ENCODE peak calls at places on chromosomes 12 and 14, in ten cellular contexts. F is right lobe of liver, U is heart left ventricle, N is uterus, P is sigmoid colon, V is IMR-90, T is Peyer's patch, J is vagina, C is spleen, O is esophagus muscularis mucosa. D is an unnamed sample.

GRCh38 chr14:56738020-56738419 is 72.3 kb downstream of the OTX2 start:
- DNase-seq in T (no peak), J (no peak), O (no peak), U (no peak), F (no peak), P (no peak), V (no peak), C (no peak), N (no peak), D (no peak)

GRCh38 chr12:71691504-71692129 is 5.7 kb downstream of the TMEM19 start:
- DNase-seq in J (no peak), U (no peak), O (no peak), T (no peak), V (no peak), F (no peak), C (no peak), N (no peak), P (no peak), D (no peak)

GRCh38 chr12:130916251-130916911 is 37.3 kb upstream of the ADGRD1 start:
- DNase-seq in N (peak), T (peak), C (peak), F (no peak), P (peak), J (no peak), O (peak), U (peak), V (peak), D (peak)

GRCh38 chr14:93719234-93719633 is 69.1 kb downstream of the PRIMA1 start:
- DNase-seq in F (no peak), U (no peak), C (no peak), O (no peak), T (peak), J (peak), P (peak), N (no peak), V (no peak), D (no peak)

GRCh38 chr12:62552906-62553556 is 86.4 kb downstream of the MON2 start:
- DNase-seq in O (no peak), N (no peak), P (no peak), T (no peak), J (no peak), F (no peak), U (no peak), C (no peak), V (no peak), D (no peak)

GRCh38 chr14:35285991-35286564 is 6.1 kb upstream of the PSMA6 start:
- DNase-seq in T (no peak), P (no peak), V (no peak), N (no peak), F (no peak), O (no peak), U (no peak), J (no peak), C (no peak), D (no peak)

GRCh38 chr14:73744175-73744867 is 30.1 kb upstream of the PNMA1 start:
- DNase-seq in V (no peak), O (no peak), J (no peak), U (no peak), F (peak), T (peak), N (no peak), C (peak), P (no peak), D (no peak)

GRCh38 chr12:107522692-107523477 is 162.7 kb upstream of the PWP1 start:
- DNase-seq in F (no peak), J (no peak), U (no peak), C (no peak), N (no peak), V (no peak), T (no peak), P (no peak), O (no peak), D (no peak)

GRCh38 chr12:19970116-19970515 is 398.2 kb upstream of the PDE3A start:
- DNase-seq in P (no peak), F (no peak), U (no peak), O (no peak), T (no peak), J (no peak), N (no peak), V (peak), C (no peak), D (no peak)

GRCh38 chr12:132390287-132391076 is 61.1 kb upstream of the GALNT9 start:
- DNase-seq in U (peak), F (no peak), J (no peak), N (no peak), O (no peak), C (peak), T (peak), V (no peak), P (peak), D (no peak)

GRCh38 chr12:110669193-110669502 is 19.8 kb downstream of the HVCN1 start:
- DNase-seq in N (no peak), O (no peak), P (no peak), C (peak), U (no peak), V (no peak), T (no peak), F (no peak), J (no peak), D (no peak)

GRCh38 chr12:110670161-110670701 is 18.7 kb downstream of the HVCN1 start:
- DNase-seq in F (no peak), J (no peak), C (peak), U (no peak), O (no peak), T (no peak), V (no peak), P (no peak), N (no peak), D (no peak)

GRCh38 chr12:110667671-110668070 is 21.2 kb downstream of the HVCN1 start:
- DNase-seq in T (no peak), P (no peak), V (no peak), J (no peak), O (no peak), N (no peak), F (no peak), C (no peak), U (no peak), D (no peak)

GRCh38 chr12:110666892-110667291 is 22.0 kb downstream of the HVCN1 start:
- DNase-seq in U (no peak), J (no peak), V (no peak), C (peak), T (no peak), N (no peak), P (no peak), O (no peak), F (no peak), D (no peak)

GRCh38 chr12:110668480-110669192 is 20.3 kb downstream of the HVCN1 start:
- DNase-seq in O (no peak), J (no peak), C (peak), U (no peak), V (no peak), P (no peak), N (no peak), F (no peak), T (no peak), D (no peak)
- TF ChIP-seq POLR2A in O (no peak), J (no peak), C (no peak), U (no peak), V (no peak), P (no peak), N (no peak), F (no peak), T (no peak), D (no peak)

GRCh38 chr12:38905480-38906351 is at the start of gene CPNE8:
- DNase-seq in O (peak), T (peak), U (peak), V (no peak), P (peak), F (peak), C (peak), J (no peak), N (peak), D (peak)
- TF ChIP-seq POLR2A in O (peak), T (peak), U (no peak), V (no peak), P (peak), F (peak), C (no peak), J (no peak), N (peak), D (peak)

DNA sequence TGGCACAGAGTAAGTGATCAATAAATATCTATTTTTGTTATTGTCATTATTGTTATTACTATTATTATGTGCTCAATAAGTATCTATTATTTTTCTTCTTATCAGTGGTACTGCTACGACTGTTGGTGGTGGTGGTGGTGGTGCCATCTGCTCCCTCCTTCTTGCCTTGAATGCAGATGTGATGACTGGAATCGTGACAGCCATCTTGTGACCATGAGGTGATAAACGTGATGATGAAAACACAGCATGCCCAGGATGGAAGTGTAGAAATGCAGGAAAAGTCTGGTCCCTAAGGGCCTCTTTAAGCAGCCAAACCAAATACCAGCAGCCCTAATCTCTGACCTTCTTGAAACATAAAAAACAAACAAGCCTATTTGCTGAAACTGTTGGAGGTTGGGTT is 22.4 kb downstream of the SLC6A12 start:
- DNase-seq in N (no peak), V (no peak), F (no peak), P (no peak), C (peak), J (no peak), T (no peak), O (no peak), U (no peak), D (no peak)
- TF ChIP-seq POLR2A in N (no peak), V (no peak), F (no peak), P (no peak), C (no peak), J (no peak), T (no peak), O (no peak), U (no peak), D (no peak)

GRCh38 chr12:110349096-110349495 is 54.4 kb downstream of the ANAPC7 start:
- DNase-seq in J (no peak), N (no peak), U (no peak), C (no peak), F (no peak), V (no peak), O (no peak), T (no peak), P (no peak), D (no peak)
- TF ChIP-seq POLR2A in J (no peak), N (no peak), U (no peak), C (no peak), F (no peak), V (no peak), O (no peak), T (no peak), P (no peak), D (no peak)

GRCh38 chr12:54419088-54419887 is at the start of gene ITGA5:
- DNase-seq in U (peak), T (peak), P (peak), V (peak), J (peak), F (peak), C (peak), N (peak), O (peak), D (peak)
- TF ChIP-seq POLR2A in U (no peak), T (peak), P (peak), V (peak), J (no peak), F (peak), C (no peak), N (peak), O (peak), D (no peak)

GRCh38 chr12:51244269-51244668 is 5.6 kb downstream of the DAZAP2 start:
- DNase-seq in C (no peak), U (no peak), F (no peak), P (no peak), V (peak), T (no peak), N (no peak), O (no peak), J (no peak), D (no peak)

GRCh38 chr12:51242896-51243295 is 4.3 kb downstream of the DAZAP2 start:
- DNase-seq in F (no peak), N (no peak), P (no peak), V (no peak), U (no peak), J (no peak), C (no peak), O (no peak), T (no peak), D (no peak)

GRCh38 chr12:51246254-51246853 is 7.7 kb downstream of the DAZAP2 start:
- DNase-seq in U (no peak), V (peak), N (no peak), F (no peak), P (no peak), T (no peak), O (no peak), C (no peak), J (no peak), D (no peak)

GRCh38 chr12:51247523-51248206 is 9.0 kb downstream of the DAZAP2 start:
- DNase-seq in C (no peak), O (no peak), P (no peak), N (no peak), U (no peak), J (no peak), V (no peak), F (no peak), T (no peak), D (no peak)

GRCh38 chr12:51245476-51246253 is 7.0 kb downstream of the DAZAP2 start:
- DNase-seq in U (no peak), N (no peak), P (no peak), O (no peak), J (no peak), T (no peak), V (no peak), F (no peak), C (no peak), D (no peak)
- TF ChIP-seq POLR2A in U (no peak), N (no peak), P (no peak), O (no peak), J (no peak), T (no peak), V (peak), F (no peak), C (no peak), D (no peak)

GRCh38 chr14:105700622-105701288 is 174.4 kb downstream of the TMEM121 start:
- DNase-seq in O (no peak), F (no peak), J (no peak), N (no peak), V (no peak), T (peak), C (peak), U (no peak), P (peak), D (no peak)
- TF ChIP-seq POLR2A in O (no peak), F (no peak), J (no peak), N (no peak), V (no peak), T (no peak), C (no peak), U (no peak), P (no peak), D (no peak)

GRCh38 chr14:100140452-100141132 is 18.9 kb downstream of the DEGS2 start:
- DNase-seq in J (no peak), U (no peak), O (no peak), C (no peak), N (no peak), F (no peak), T (no peak), V (peak), P (no peak), D (no peak)
- TF ChIP-seq POLR2A in J (no peak), U (no peak), O (no peak), C (no peak), N (no peak), F (no peak), T (no peak), V (no peak), P (no peak), D (no peak)

GRCh38 chr12:57881035-57881973 is 34.8 kb upstream of the CTDSP2 start:
- DNase-seq in T (peak), N (no peak), P (peak), O (no peak), F (no peak), V (peak), C (no peak), J (no peak), U (no peak), D (no peak)
- TF ChIP-seq POLR2A in T (no peak), N (no peak), P (no peak), O (no peak), F (no peak), V (no peak), C (no peak), J (no peak), U (no peak), D (no peak)